ENCODE peak calls at places on chromosome 12, in four cellular contexts. One of them, this sample, is unnamed.

GRCh38 chr12:42807766-42808165 is 218.2 kb upstream of the PRICKLE1 start:
- DNase-seq in iPS-NIHi11: no peak
- DNase-seq in heart left ventricle: no peak
- DNase-seq in GM23248: no peak
- DNase-seq in this sample: no peak

GRCh38 chr12:91778938-91779400 is 366.7 kb downstream of the BTG1 start:
- DNase-seq in iPS-NIHi11: no peak
- DNase-seq in heart left ventricle: no peak
- DNase-seq in GM23248: peak
- DNase-seq in this sample: peak

GRCh38 chr12:123506843-123507236 is 26.7 kb downstream of the RILPL1 start:
- DNase-seq in iPS-NIHi11: no peak
- DNase-seq in heart left ventricle: no peak
- DNase-seq in GM23248: no peak
- DNase-seq in this sample: no peak

GRCh38 chr12:97425802-97426484 is 36.7 kb upstream of the RMST start:
- DNase-seq in iPS-NIHi11: no peak
- DNase-seq in heart left ventricle: no peak
- DNase-seq in GM23248: no peak
- DNase-seq in this sample: no peak

GRCh38 chr12:70853326-70853725 is 67.2 kb downstream of the PTPRR start:
- DNase-seq in iPS-NIHi11: no peak
- DNase-seq in heart left ventricle: no peak
- DNase-seq in GM23248: peak
- DNase-seq in this sample: peak

GRCh38 chr12:83161451-83161850 is 474.7 kb downstream of the TMTC2 start:
- DNase-seq in iPS-NIHi11: no peak
- DNase-seq in heart left ventricle: no peak
- DNase-seq in GM23248: peak
- DNase-seq in this sample: peak

GRCh38 chr12:15563683-15564082 is 225.5 kb downstream of the EPS8 start:
- DNase-seq in iPS-NIHi11: no peak
- DNase-seq in heart left ventricle: no peak
- DNase-seq in GM23248: peak
- DNase-seq in this sample: peak

GRCh38 chr12:14952295-14952995 is 9.0 kb downstream of the ARHGDIB start:
- DNase-seq in iPS-NIHi11: no peak
- DNase-seq in heart left ventricle: peak
- DNase-seq in GM23248: peak
- DNase-seq in this sample: peak

GRCh38 chr12:101074940-101075680 is 134.9 kb downstream of the SLC5A8 start:
- DNase-seq in iPS-NIHi11: no peak
- DNase-seq in heart left ventricle: no peak
- DNase-seq in GM23248: peak
- DNase-seq in this sample: no peak

GRCh38 chr12:119593578-119594398 is at the start of gene TMEM233:
- DNase-seq in iPS-NIHi11: peak
- DNase-seq in heart left ventricle: peak
- DNase-seq in GM23248: no peak
- DNase-seq in this sample: no peak

GRCh38 chr12:95815635-95816212 is 25.2 kb upstream of the NTN4 start:
- DNase-seq in iPS-NIHi11: peak
- DNase-seq in heart left ventricle: no peak
- DNase-seq in GM23248: peak
- DNase-seq in this sample: no peak

GRCh38 chr12:3627336-3627735 is 125.6 kb downstream of the CRACR2A start:
- DNase-seq in iPS-NIHi11: no peak
- DNase-seq in heart left ventricle: no peak
- DNase-seq in GM23248: no peak
- DNase-seq in this sample: no peak

GRCh38 chr12:98645572-98646067 is 530 bp downstream of the APAF1 start:
- DNase-seq in iPS-NIHi11: peak
- DNase-seq in heart left ventricle: peak
- DNase-seq in GM23248: peak
- DNase-seq in this sample: no peak

GRCh38 chr12:123995023-123995422 is 22.0 kb downstream of the ZNF664 start:
- DNase-seq in iPS-NIHi11: no peak
- DNase-seq in heart left ventricle: no peak
- DNase-seq in GM23248: peak
- DNase-seq in this sample: peak

GRCh38 chr12:20800160-20800559 is 10.3 kb upstream of the SLCO1B3 start:
- DNase-seq in iPS-NIHi11: no peak
- DNase-seq in heart left ventricle: no peak
- DNase-seq in GM23248: no peak
- DNase-seq in this sample: no peak

GRCh38 chr12:100293017-100293416 is 26.0 kb downstream of the SCYL2 start:
- DNase-seq in iPS-NIHi11: no peak
- DNase-seq in heart left ventricle: no peak
- DNase-seq in GM23248: no peak
- DNase-seq in this sample: no peak